ENCODE peak calls at places on chromosomes 4 and X, in five cellular contexts. C, D, N, B and A are unnamed samples.
A peak's percentile ranks its signal among the peaks of the same experiment; 100 is the strongest.

GRCh38 chrX:137926090-137926489 is 360.2 kb downstream of the ZIC3 start:
- DNase-seq in N (peak; percentile 13), C (no peak), D (no peak), B (no peak), A (no peak)

GRCh38 chr4:8328866-8329559 is 59.5 kb downstream of the HTRA3 start:
- DNase-seq in N (no peak), D (no peak), C (peak; percentile 14), B (peak; percentile 14), A (no peak)

GRCh38 chr4:102600689-102601088 is 99.5 kb downstream of the NFKB1 start:
- DNase-seq in B (no peak), D (no peak), N (no peak), C (no peak), A (no peak)

GRCh38 chr4:101171747-101172146 is 175.6 kb downstream of the PPP3CA start:
- DNase-seq in C (no peak), B (no peak), N (no peak), D (no peak), A (no peak)

GRCh38 chrX:48451708-48452107 is 18.4 kb downstream of the SLC38A5 start:
- DNase-seq in D (no peak), C (no peak), N (no peak), B (no peak), A (no peak)

GRCh38 chr4:114180481-114180880 is 201.0 kb upstream of the ARSJ start:
- DNase-seq in D (peak; percentile 16), N (peak; percentile 59), C (peak; percentile 48), B (peak; percentile 33), A (no peak)

GRCh38 chrX:75156537-75156945 is 458 bp upstream of the ABCB7 start:
- DNase-seq in N (no peak), B (peak; percentile 35), C (no peak), D (no peak), A (no peak)

GRCh38 chrX:115093206-115093605 is 75.8 kb upstream of the IL13RA2 start:
- DNase-seq in N (no peak), B (no peak), D (no peak), C (no peak), A (no peak)

GRCh38 chrX:155767101-155767878 is 113.9 kb upstream of the VAMP7 start:
- DNase-seq in C (peak; percentile 47), D (peak; percentile 23), N (peak; percentile 6), B (peak; percentile 50), A (no peak)

GRCh38 chr4:100843897-100844296 is 326.1 kb upstream of the EMCN start:
- DNase-seq in D (no peak), C (no peak), B (no peak), N (no peak), A (no peak)

GRCh38 chrX:69503835-69504625 is at the start of gene NALF2:
- DNase-seq in N (peak; percentile 74), D (peak; percentile 49), C (peak; percentile 46), B (peak; percentile 22), A (peak; percentile 83)

GRCh38 chrX:132093239-132093860 is 34.5 kb downstream of the FRMD7 start:
- DNase-seq in C (no peak), N (no peak), B (no peak), D (no peak), A (no peak)

GRCh38 chrX:19535481-19535880 is 20.2 kb upstream of the MAP3K15 start:
- DNase-seq in C (no peak), B (no peak), D (no peak), N (no peak), A (peak; percentile 10)

GRCh38 chr4:8756816-8757215 is 114.8 kb downstream of the HMX1 start:
- DNase-seq in C (no peak), N (no peak), B (no peak), D (no peak), A (no peak)

GRCh38 chr4:68447201-68447600 is at the start of gene TMPRSS11E:
- DNase-seq in B (no peak), D (no peak), C (no peak), N (no peak), A (no peak)

GRCh38 chr4:26320159-26320452 is 708 bp upstream of the RBPJ start:
- DNase-seq in C (no peak), D (no peak), B (no peak), N (no peak), A (no peak)

DNA sequence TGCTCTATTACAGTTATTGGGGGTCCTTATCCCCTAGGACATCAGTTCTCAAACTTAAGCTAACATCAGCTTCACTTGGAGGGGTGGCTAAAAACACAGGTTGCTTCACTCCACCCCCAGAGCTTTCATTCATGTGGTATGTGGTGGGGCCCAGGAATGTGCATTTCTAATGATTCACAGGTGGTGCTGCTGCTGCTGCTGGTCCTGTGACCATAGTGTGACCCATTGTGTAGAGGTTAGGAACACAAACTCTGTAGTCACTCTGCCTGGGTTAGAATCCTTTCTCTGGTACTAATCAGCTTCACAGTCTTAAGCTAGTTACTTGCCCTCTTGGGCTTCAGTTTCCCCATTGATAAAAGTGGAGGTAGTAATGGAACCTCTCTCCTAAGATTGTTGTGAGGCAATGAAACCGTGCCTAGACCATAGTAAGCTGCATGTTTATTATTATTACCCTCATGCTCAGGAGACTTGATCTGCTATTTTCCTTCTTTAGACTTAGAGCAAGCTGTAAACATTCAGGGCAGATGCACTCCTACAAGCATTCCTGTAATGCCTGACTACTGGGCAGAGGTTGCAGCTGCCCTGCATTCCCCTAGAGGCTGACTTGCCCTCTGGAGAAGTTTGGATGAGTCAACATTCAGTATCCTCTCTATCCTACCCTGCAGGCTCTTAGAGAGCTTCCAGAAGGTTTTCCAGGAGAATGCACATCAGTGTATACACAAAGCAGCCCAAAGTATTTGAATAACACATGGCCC is 94.1 kb upstream of the ACSL4 start:
- DNase-seq in D (no peak), N (no peak), C (no peak), B (no peak), A (no peak)
- TF ChIP-seq CTCF in D (no peak), N (no peak), C (no peak), B (no peak), A (peak; percentile 17)

DNA sequence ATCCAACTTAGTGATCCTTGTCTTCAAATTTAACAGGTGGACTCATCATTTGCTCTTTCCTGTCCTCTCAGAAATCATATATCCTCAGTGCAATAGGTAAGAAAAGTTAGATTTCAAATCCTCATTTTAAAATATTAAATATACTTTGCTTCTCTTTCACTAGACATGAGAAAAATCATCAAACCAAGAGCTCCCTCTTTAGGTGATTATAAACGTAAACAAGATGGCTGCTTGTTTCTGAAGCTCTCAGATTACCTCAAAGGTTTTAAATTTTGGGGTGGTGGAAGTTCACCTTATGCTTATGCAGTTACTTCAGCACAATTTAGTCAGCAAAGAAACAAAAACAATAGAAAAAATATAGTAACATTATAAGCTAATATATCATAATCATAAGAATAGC is 27.3 kb downstream of the CSN3 start:
- DNase-seq in C (no peak), D (no peak), B (no peak), N (no peak), A (no peak)
- TF ChIP-seq CTCF in C (no peak), D (no peak), B (no peak), N (no peak), A (no peak)

DNA sequence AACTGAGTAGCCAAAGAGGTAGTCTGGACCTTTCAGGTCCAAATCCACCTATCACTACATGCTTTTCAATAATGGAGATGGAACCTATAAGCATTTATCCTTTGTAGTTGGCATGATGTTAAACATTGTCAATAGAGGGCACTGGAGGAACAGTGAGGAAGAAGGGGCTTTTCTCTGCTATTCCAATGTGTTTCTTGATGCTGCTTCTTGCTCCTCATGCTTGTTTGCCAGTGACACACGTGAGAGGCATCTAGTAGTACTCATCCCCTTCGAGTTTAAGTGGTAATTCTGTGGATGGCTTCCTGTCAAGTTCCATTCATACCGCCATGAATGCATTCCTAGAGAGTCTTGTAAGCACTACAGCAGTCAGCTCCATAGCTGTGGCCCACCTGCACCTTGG is 84.0 kb downstream of the NAA11 start:
- DNase-seq in B (no peak), C (no peak), N (no peak), D (no peak), A (no peak)
- TF ChIP-seq CTCF in B (no peak), C (no peak), N (no peak), D (no peak), A (no peak)

GRCh38 chr4:139806929-139807328 is 141.3 kb downstream of the MGST2 start:
- DNase-seq in B (no peak), C (no peak), N (no peak), D (no peak), A (no peak)
- TF ChIP-seq CTCF in B (no peak), C (no peak), N (no peak), D (no peak), A (no peak)